ENCODE peak calls at places on chromosomes 6 and 20, in ten cellular contexts. R, E, L, J, T, H, M, I, Q and O are unnamed samples.
A peak's percentile ranks its signal among the peaks of the same experiment; 100 is the strongest.

GRCh38 chr20:11332376-11332775 is 585.3 kb upstream of the BTBD3 start:
- DNase-seq in Q (no peak), H (no peak), I (no peak), R (no peak), E (no peak), L (no peak), M (peak; percentile 19), J (no peak), T (no peak), O (no peak)

GRCh38 chr20:62165762-62166399 is 16.9 kb upstream of the MTG2 start:
- DNase-seq in T (no peak), M (no peak), J (no peak), L (no peak), Q (no peak), E (no peak), H (no peak), R (no peak), I (no peak), O (no peak)

GRCh38 chr6:38110407-38111025 is 291.0 kb downstream of the ZFAND3 start:
- DNase-seq in T (no peak), R (no peak), H (no peak), E (no peak), I (no peak), L (no peak), Q (no peak), J (no peak), M (no peak), O (no peak)

GRCh38 chr6:105519954-105520353 is 117.1 kb upstream of the PREP start:
- DNase-seq in J (no peak), E (no peak), Q (no peak), R (no peak), H (no peak), I (no peak), M (peak; percentile 69), T (peak; percentile 6), L (no peak), O (no peak)

GRCh38 chr6:155832596-155832995 is 377.0 kb upstream of the NOX3 start:
- DNase-seq in L (no peak), T (no peak), H (no peak), I (no peak), E (no peak), M (peak; percentile 87), Q (no peak), R (no peak), J (peak; percentile 27), O (no peak)

GRCh38 chr6:79941489-79942151 is 5.7 kb downstream of the ELOVL4 start:
- DNase-seq in Q (no peak), M (peak; percentile 4), E (no peak), L (no peak), J (no peak), R (no peak), H (no peak), T (no peak), I (no peak), O (no peak)

GRCh38 chr6:75747985-75748742 is 875 bp upstream of the MYO6 start:
- DNase-seq in I (no peak), H (no peak), L (no peak), E (no peak), J (no peak), R (no peak), T (peak; percentile 18), Q (no peak), M (no peak), O (no peak)

GRCh38 chr6:36677753-36678487 is 594 bp upstream of the CDKN1A start:
- DNase-seq in E (no peak), M (no peak), R (no peak), J (no peak), H (no peak), Q (no peak), I (peak; percentile 45), T (no peak), L (no peak), O (no peak)

GRCh38 chr6:84278311-84278710 is 50.9 kb upstream of the CEP162 start:
- DNase-seq in L (no peak), E (no peak), H (no peak), Q (no peak), M (no peak), T (no peak), I (no peak), J (no peak), R (no peak), O (no peak)